ENCODE peak calls at places on chromosomes 5 and 9, in nine cellular contexts. H, T, F, W, C, N, P, E and M are unnamed samples. For H3K4me1, the result is how much of the 10 kb centered on the place peaks cover.

GRCh38 chr5:124182133-124182532 is 564.3 kb downstream of the ZNF608 start:
- DNase-seq in N (no peak), T (no peak), E (no peak), P (no peak), C (no peak), F (no peak), W (no peak), H (no peak), M (no peak)

GRCh38 chr9:134620751-134621557 is 20.6 kb upstream of the COL5A1 start:
- DNase-seq in C (no peak), F (peak), E (no peak), N (no peak), W (no peak), H (peak), P (no peak), T (no peak), M (no peak)

GRCh38 chr5:96893342-96893741 is 17.0 kb downstream of the ERAP2 start:
- DNase-seq in C (no peak), E (no peak), F (no peak), P (no peak), N (no peak), T (no peak), H (no peak), W (peak), M (peak)

GRCh38 chr9:98149422-98149821 is 30.4 kb upstream of the TRIM14 start:
- DNase-seq in C (no peak), T (no peak), W (no peak), P (no peak), N (no peak), H (no peak), E (no peak), F (peak), M (no peak)

GRCh38 chr5:77957-78804 is 13.8 kb upstream of the PLEKHG4B start:
- DNase-seq in N (no peak), P (peak), H (no peak), E (no peak), W (peak), T (no peak), C (no peak), F (no peak), M (peak)

GRCh38 chr5:56026863-56027300 is 32.1 kb upstream of the IL6ST start:
- DNase-seq in T (no peak), N (no peak), P (no peak), E (no peak), H (no peak), C (no peak), W (peak), F (no peak), M (peak)

GRCh38 chr5:115258001-115258400 is 4.7 kb downstream of the PGGT1B start:
- DNase-seq in H (no peak), C (no peak), P (no peak), E (no peak), F (no peak), N (no peak), T (no peak), W (no peak), M (no peak)

GRCh38 chr9:107102011-107102410 is 181.1 kb upstream of the RAD23B start:
- DNase-seq in T (no peak), W (no peak), H (no peak), C (no peak), P (no peak), N (no peak), F (no peak), E (no peak), M (no peak)

DNA sequence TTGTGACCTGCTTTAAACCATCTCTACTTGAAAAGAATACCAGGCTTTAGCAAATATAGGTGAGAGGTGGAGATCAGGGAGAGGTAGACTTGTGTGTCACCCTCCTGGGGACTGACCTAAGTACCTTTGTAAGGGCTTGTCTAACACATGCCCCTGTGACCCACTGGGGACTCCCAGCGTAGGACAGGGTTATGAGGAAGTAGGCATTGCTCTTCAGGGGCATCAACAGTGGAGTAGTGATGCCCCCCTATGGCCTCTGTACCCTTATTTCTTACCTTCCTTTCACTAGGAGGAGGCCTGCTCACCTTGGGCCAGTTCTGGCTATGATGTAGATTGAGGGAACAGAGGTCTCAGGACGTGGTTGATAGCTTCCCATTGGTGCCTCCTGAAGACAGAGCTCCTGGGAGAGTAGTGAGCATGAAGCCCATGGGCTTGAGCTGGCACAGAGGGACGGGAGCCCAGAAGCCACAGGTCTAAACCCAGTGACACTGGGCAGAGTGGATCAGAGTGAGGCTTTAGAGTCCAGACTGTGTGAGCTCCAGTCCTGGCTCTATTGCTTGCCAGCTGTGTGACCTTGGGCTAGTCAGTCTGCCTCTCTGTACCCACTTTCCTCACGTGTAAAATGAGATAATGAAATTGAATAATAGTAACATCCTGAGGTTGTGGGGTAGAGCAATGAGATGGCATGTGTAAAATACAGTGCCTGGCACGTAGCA is 191.7 kb downstream of the AOPEP start:
- DNase-seq in F (no peak), P (no peak), E (no peak), H (no peak), N (no peak), W (no peak), C (no peak), T (no peak), M (no peak)
- H3K4me1 ChIP-seq in F (under half), P (half or more), E (under half), H (under half), N (under half), W (half or more), C (under half), T (under half), M (under half)

GRCh38 chr5:53023969-53024368 is 34.8 kb downstream of the ITGA2 start:
- DNase-seq in C (no peak), H (no peak), W (peak), N (no peak), E (no peak), F (no peak), P (no peak), T (no peak), M (peak)

GRCh38 chr5:53025506-53025905 is 36.4 kb downstream of the ITGA2 start:
- DNase-seq in C (no peak), H (no peak), W (no peak), F (no peak), N (no peak), P (no peak), E (no peak), T (no peak), M (no peak)

GRCh38 chr5:53019320-53019719 is 30.2 kb downstream of the ITGA2 start:
- DNase-seq in N (no peak), E (no peak), C (no peak), T (no peak), H (no peak), W (peak), F (no peak), P (no peak), M (peak)

GRCh38 chr5:53024535-53024934 is 35.4 kb downstream of the ITGA2 start:
- DNase-seq in N (no peak), E (no peak), W (no peak), F (no peak), C (no peak), P (no peak), H (no peak), T (no peak), M (no peak)

DNA sequence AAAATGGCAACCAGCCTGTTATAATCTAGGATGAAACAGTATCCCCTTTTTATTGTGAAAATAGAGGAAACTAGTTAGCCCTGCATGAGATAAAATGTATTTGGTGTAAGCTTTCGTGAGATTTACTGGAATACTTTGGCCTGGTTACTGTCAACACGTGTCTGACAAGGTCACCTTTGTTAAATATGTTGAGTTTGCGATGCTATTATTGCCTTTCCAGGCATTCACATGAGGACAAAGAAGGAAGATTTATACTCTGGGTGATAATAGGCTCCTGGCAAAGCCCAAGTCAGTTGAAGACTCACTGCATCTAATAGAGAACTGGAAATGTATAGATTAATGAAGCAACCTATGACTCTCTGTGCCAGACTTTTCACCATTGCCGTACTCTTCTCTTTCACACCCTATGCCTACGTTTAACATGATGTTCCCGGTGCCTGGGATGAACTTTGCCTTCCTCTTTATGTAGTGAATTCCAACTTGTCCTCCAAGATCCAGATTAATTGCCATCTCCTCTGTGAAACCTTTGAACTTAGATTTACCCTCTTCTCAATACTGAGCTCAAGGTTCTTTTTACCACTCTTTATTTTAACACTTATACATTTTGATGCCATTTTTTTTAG is 33.8 kb downstream of the ITGA2 start:
- DNase-seq in W (no peak), N (no peak), E (no peak), C (no peak), P (no peak), F (no peak), H (no peak), T (no peak), M (no peak)
- H3K4me1 ChIP-seq in W (under half), N (under half), E (under half), C (under half), P (under half), F (under half), H (under half), T (under half), M (under half)

DNA sequence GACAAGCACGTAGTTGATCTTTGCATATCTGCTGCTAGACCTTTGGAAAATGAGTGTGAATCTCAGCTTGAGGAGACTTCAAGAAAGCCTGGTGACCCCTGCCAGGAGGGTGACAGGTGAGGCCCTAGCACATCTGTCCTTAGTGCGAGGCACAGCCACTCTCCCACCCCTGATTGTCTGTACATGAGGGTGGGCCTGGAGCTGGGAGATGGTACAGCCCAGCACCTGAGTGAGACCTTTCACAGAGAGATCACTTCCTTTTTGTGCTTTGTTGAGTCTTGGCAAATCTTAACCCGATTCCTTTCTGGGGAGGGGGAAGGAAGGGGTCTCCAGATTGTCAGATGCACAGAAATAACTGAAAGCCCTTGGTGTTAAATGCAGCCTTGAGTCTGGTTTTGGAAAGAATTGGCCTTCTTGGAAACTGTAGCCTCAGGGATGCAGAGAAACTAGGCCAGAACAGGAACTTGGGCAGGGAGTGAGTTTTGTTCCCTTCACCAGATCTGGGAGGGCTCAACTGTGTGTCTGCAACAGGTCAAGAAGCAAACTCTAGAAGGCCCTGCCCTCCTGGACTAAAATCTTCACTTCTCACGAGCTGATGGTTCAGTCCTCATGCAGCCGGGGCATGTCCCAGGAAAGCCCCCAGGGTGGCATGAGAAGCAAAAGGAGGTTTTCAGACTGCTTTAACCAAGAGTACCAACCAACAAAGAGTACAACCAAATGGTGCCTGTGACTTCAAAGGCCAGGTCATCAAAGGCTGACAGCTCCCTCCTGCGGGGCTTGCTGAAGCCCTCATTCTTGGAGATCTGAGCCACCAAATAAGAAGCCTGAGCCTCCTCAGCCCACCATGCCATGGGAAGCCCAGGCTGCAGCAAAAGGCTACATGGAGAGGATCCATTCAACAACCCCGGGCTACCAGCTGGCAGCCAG is 20.8 kb upstream of the SEMA4D start:
- DNase-seq in H (no peak), E (no peak), W (no peak), N (no peak), P (no peak), C (no peak), T (no peak), F (no peak), M (no peak)
- H3K4me1 ChIP-seq in H (under half), E (under half), W (under half), N (under half), P (under half), C (under half), T (under half), F (under half), M (under half)

GRCh38 chr5:151023047-151023615 is 2.7 kb downstream of the GPX3 start:
- DNase-seq in E (peak), W (peak), C (no peak), T (no peak), P (peak), N (peak), H (peak), F (peak), M (peak)
- H3K4me1 ChIP-seq in E (under half), W (under half), C (under half), T (half or more), P (half or more), N (half or more), H (under half), F (under half), M (under half)

DNA sequence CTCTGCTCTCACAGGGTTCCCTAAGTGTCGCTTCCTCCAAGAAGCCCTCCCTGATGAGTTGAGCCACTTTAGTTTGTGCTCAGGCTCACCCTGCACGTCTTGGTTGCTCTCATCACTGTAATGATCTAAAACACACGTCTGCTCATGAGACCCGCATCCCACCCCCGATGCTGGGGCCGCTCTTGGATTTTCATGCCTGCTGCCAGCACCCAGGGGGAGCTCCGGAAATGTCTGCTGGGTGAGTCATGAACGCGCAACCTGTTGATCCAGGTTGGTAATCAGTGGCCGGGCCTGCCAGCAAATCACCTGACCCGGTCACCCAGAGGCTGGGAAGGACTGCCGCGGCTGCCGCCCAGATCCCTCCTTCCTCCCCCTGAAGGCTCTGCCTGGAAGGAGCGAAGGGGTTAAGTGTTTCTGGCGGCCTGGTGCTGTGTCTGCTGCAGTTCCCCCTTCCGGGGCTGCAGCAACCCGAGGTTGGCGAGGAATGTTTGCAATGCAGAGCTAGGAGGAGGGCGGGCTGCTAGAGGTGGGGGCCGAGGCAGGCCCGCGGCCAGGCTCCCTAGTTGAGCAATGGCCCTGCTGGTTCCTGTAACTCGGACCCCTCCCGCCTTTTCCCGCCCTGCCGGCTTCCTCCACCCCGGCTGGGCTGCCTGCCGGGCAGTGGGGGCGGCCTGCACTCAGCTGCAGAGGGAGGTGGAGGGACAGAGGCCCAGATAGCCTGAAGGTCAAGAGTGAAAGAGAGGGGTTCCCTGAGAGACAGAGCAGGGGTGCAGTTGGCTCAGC is 156.1 kb upstream of the IER5L start:
- DNase-seq in N (peak), H (peak), F (peak), P (peak), W (peak), C (peak), T (peak), E (peak), M (peak)
- H3K4me1 ChIP-seq in N (under half), H (under half), F (under half), P (half or more), W (under half), C (under half), T (under half), E (under half), M (under half)

GRCh38 chr5:173885054-173885443 is 3.1 kb upstream of the CPEB4 start:
- DNase-seq in P (no peak), W (no peak), H (no peak), C (no peak), T (no peak), E (no peak), N (no peak), F (no peak), M (no peak)
- H3K4me1 ChIP-seq in P (under half), W (under half), H (under half), C (under half), T (under half), E (under half), N (under half), F (under half), M (under half)